ENCODE peak calls at places on chromosomes 3 and 15, in nine cellular contexts. One of them, this sample, is unnamed.

GRCh38 chr3:42501681-42502428 is 588 bp upstream of the VIPR1 start:
- DNase-seq in GM12865: peak
- DNase-seq in cardiac muscle cell: peak
- DNase-seq in GM13977: peak
- DNase-seq in LNCaP clone FGC: no peak
- DNase-seq in stimulated activated CD4-positive, alpha-beta T cell treated with anti-CD3 and anti-CD28 coated beads, TNF-alpha, amount 100 ng/mL, for 24 hours: no peak
- DNase-seq in HTR-8/SVneo: peak
- DNase-seq in HFFc6: no peak
- DNase-seq in endothelial cell: peak
- DNase-seq in this sample: no peak

GRCh38 chr3:151219056-151219455 is 16.0 kb upstream of the GPR171 start:
- DNase-seq in GM12865: no peak
- DNase-seq in cardiac muscle cell: peak
- DNase-seq in GM13977: no peak
- DNase-seq in LNCaP clone FGC: no peak
- DNase-seq in stimulated activated CD4-positive, alpha-beta T cell treated with anti-CD3 and anti-CD28 coated beads, TNF-alpha, amount 100 ng/mL, for 24 hours: no peak
- DNase-seq in HTR-8/SVneo: no peak
- DNase-seq in HFFc6: peak
- DNase-seq in endothelial cell: no peak
- DNase-seq in this sample: no peak

GRCh38 chr3:68919000-68919399 is 13.3 kb downstream of the TAFA4 start:
- DNase-seq in GM12865: peak
- DNase-seq in cardiac muscle cell: peak
- DNase-seq in GM13977: no peak
- DNase-seq in LNCaP clone FGC: no peak
- DNase-seq in stimulated activated CD4-positive, alpha-beta T cell treated with anti-CD3 and anti-CD28 coated beads, TNF-alpha, amount 100 ng/mL, for 24 hours: no peak
- DNase-seq in HTR-8/SVneo: peak
- DNase-seq in HFFc6: peak
- DNase-seq in endothelial cell: peak
- DNase-seq in this sample: no peak

GRCh38 chr15:77860101-77860691 is 217.3 kb downstream of the TBC1D2B start:
- DNase-seq in GM12865: no peak
- DNase-seq in cardiac muscle cell: no peak
- DNase-seq in GM13977: no peak
- DNase-seq in LNCaP clone FGC: no peak
- DNase-seq in stimulated activated CD4-positive, alpha-beta T cell treated with anti-CD3 and anti-CD28 coated beads, TNF-alpha, amount 100 ng/mL, for 24 hours: no peak
- DNase-seq in HTR-8/SVneo: no peak
- DNase-seq in HFFc6: no peak
- DNase-seq in endothelial cell: no peak
- DNase-seq in this sample: no peak

GRCh38 chr3:16692486-16693378 is 87.5 kb upstream of the DAZL start:
- DNase-seq in GM12865: peak
- DNase-seq in cardiac muscle cell: no peak
- DNase-seq in GM13977: no peak
- DNase-seq in LNCaP clone FGC: no peak
- DNase-seq in stimulated activated CD4-positive, alpha-beta T cell treated with anti-CD3 and anti-CD28 coated beads, TNF-alpha, amount 100 ng/mL, for 24 hours: no peak
- DNase-seq in HTR-8/SVneo: no peak
- DNase-seq in HFFc6: no peak
- DNase-seq in endothelial cell: no peak
- DNase-seq in this sample: no peak

GRCh38 chr3:27216955-27217552 is 152.1 kb downstream of the NEK10 start:
- DNase-seq in GM12865: no peak
- DNase-seq in cardiac muscle cell: peak
- DNase-seq in GM13977: no peak
- DNase-seq in LNCaP clone FGC: no peak
- DNase-seq in stimulated activated CD4-positive, alpha-beta T cell treated with anti-CD3 and anti-CD28 coated beads, TNF-alpha, amount 100 ng/mL, for 24 hours: no peak
- DNase-seq in HTR-8/SVneo: peak
- DNase-seq in HFFc6: peak
- DNase-seq in endothelial cell: no peak
- DNase-seq in this sample: no peak

GRCh38 chr3:5709704-5710103 is 522.2 kb downstream of the EDEM1 start:
- DNase-seq in GM12865: no peak
- DNase-seq in cardiac muscle cell: no peak
- DNase-seq in GM13977: no peak
- DNase-seq in LNCaP clone FGC: no peak
- DNase-seq in stimulated activated CD4-positive, alpha-beta T cell treated with anti-CD3 and anti-CD28 coated beads, TNF-alpha, amount 100 ng/mL, for 24 hours: no peak
- DNase-seq in HTR-8/SVneo: no peak
- DNase-seq in HFFc6: no peak
- DNase-seq in endothelial cell: no peak
- DNase-seq in this sample: peak

GRCh38 chr3:186821429-186822367 is 15.4 kb upstream of the RFC4 start:
- DNase-seq in GM12865: peak
- DNase-seq in cardiac muscle cell: peak
- DNase-seq in GM13977: peak
- DNase-seq in LNCaP clone FGC: no peak
- DNase-seq in stimulated activated CD4-positive, alpha-beta T cell treated with anti-CD3 and anti-CD28 coated beads, TNF-alpha, amount 100 ng/mL, for 24 hours: no peak
- DNase-seq in HTR-8/SVneo: peak
- DNase-seq in HFFc6: peak
- DNase-seq in endothelial cell: peak
- DNase-seq in this sample: no peak

GRCh38 chr15:90018216-90018831 is 17.2 kb downstream of the ZNF710 start:
- DNase-seq in GM12865: no peak
- DNase-seq in cardiac muscle cell: no peak
- DNase-seq in GM13977: no peak
- DNase-seq in LNCaP clone FGC: no peak
- DNase-seq in stimulated activated CD4-positive, alpha-beta T cell treated with anti-CD3 and anti-CD28 coated beads, TNF-alpha, amount 100 ng/mL, for 24 hours: no peak
- DNase-seq in HTR-8/SVneo: no peak
- DNase-seq in HFFc6: no peak
- DNase-seq in endothelial cell: no peak
- DNase-seq in this sample: no peak

GRCh38 chr3:138946554-138947302 is at the start of the genes FOXL2 and FOXL2NB:
- DNase-seq in GM12865: no peak
- DNase-seq in cardiac muscle cell: peak
- DNase-seq in GM13977: no peak
- DNase-seq in LNCaP clone FGC: no peak
- DNase-seq in stimulated activated CD4-positive, alpha-beta T cell treated with anti-CD3 and anti-CD28 coated beads, TNF-alpha, amount 100 ng/mL, for 24 hours: no peak
- DNase-seq in HTR-8/SVneo: no peak
- DNase-seq in HFFc6: peak
- DNase-seq in endothelial cell: peak
- DNase-seq in this sample: no peak

GRCh38 chr3:71680588-71680987 is 44.6 kb downstream of the EIF4E3 start:
- DNase-seq in GM12865: no peak
- DNase-seq in cardiac muscle cell: peak
- DNase-seq in GM13977: no peak
- DNase-seq in LNCaP clone FGC: no peak
- DNase-seq in stimulated activated CD4-positive, alpha-beta T cell treated with anti-CD3 and anti-CD28 coated beads, TNF-alpha, amount 100 ng/mL, for 24 hours: no peak
- DNase-seq in HTR-8/SVneo: peak
- DNase-seq in HFFc6: peak
- DNase-seq in endothelial cell: no peak
- DNase-seq in this sample: no peak

GRCh38 chr3:94225176-94225742 is 162.4 kb downstream of the NSUN3 start:
- DNase-seq in GM12865: no peak
- DNase-seq in cardiac muscle cell: no peak
- DNase-seq in GM13977: no peak
- DNase-seq in LNCaP clone FGC: peak
- DNase-seq in stimulated activated CD4-positive, alpha-beta T cell treated with anti-CD3 and anti-CD28 coated beads, TNF-alpha, amount 100 ng/mL, for 24 hours: no peak
- DNase-seq in HTR-8/SVneo: no peak
- DNase-seq in HFFc6: peak
- DNase-seq in endothelial cell: no peak
- DNase-seq in this sample: no peak

GRCh38 chr3:57370331-57370730 is 77.8 kb upstream of the ASB14 start:
- DNase-seq in GM12865: no peak
- DNase-seq in cardiac muscle cell: no peak
- DNase-seq in GM13977: no peak
- DNase-seq in LNCaP clone FGC: no peak
- DNase-seq in stimulated activated CD4-positive, alpha-beta T cell treated with anti-CD3 and anti-CD28 coated beads, TNF-alpha, amount 100 ng/mL, for 24 hours: no peak
- DNase-seq in HTR-8/SVneo: no peak
- DNase-seq in HFFc6: no peak
- DNase-seq in endothelial cell: no peak
- DNase-seq in this sample: no peak

GRCh38 chr15:73010154-73011152 is 41.8 kb upstream of the NEO1 start:
- DNase-seq in GM12865: no peak
- DNase-seq in cardiac muscle cell: no peak
- DNase-seq in GM13977: no peak
- DNase-seq in LNCaP clone FGC: no peak
- DNase-seq in stimulated activated CD4-positive, alpha-beta T cell treated with anti-CD3 and anti-CD28 coated beads, TNF-alpha, amount 100 ng/mL, for 24 hours: no peak
- DNase-seq in HTR-8/SVneo: no peak
- DNase-seq in HFFc6: no peak
- DNase-seq in endothelial cell: no peak
- DNase-seq in this sample: no peak

GRCh38 chr15:76987896-76988860 is 6.7 kb upstream of the PSTPIP1 start:
- DNase-seq in GM12865: peak
- DNase-seq in cardiac muscle cell: no peak
- DNase-seq in GM13977: peak
- DNase-seq in LNCaP clone FGC: no peak
- DNase-seq in stimulated activated CD4-positive, alpha-beta T cell treated with anti-CD3 and anti-CD28 coated beads, TNF-alpha, amount 100 ng/mL, for 24 hours: peak
- DNase-seq in HTR-8/SVneo: no peak
- DNase-seq in HFFc6: no peak
- DNase-seq in endothelial cell: no peak
- DNase-seq in this sample: no peak

GRCh38 chr3:71707600-71707999 is 17.6 kb downstream of the EIF4E3 start:
- DNase-seq in GM12865: no peak
- DNase-seq in cardiac muscle cell: peak
- DNase-seq in GM13977: no peak
- DNase-seq in LNCaP clone FGC: no peak
- DNase-seq in stimulated activated CD4-positive, alpha-beta T cell treated with anti-CD3 and anti-CD28 coated beads, TNF-alpha, amount 100 ng/mL, for 24 hours: no peak
- DNase-seq in HTR-8/SVneo: no peak
- DNase-seq in HFFc6: no peak
- DNase-seq in endothelial cell: no peak
- DNase-seq in this sample: no peak

GRCh38 chr3:150314248-150315027 is 93.7 kb upstream of the TSC22D2 start:
- DNase-seq in GM12865: no peak
- DNase-seq in cardiac muscle cell: peak
- DNase-seq in GM13977: no peak
- DNase-seq in LNCaP clone FGC: peak
- DNase-seq in stimulated activated CD4-positive, alpha-beta T cell treated with anti-CD3 and anti-CD28 coated beads, TNF-alpha, amount 100 ng/mL, for 24 hours: no peak
- DNase-seq in HTR-8/SVneo: no peak
- DNase-seq in HFFc6: no peak
- DNase-seq in endothelial cell: no peak
- DNase-seq in this sample: no peak

GRCh38 chr15:82624438-82624837 is 22.7 kb downstream of the CPEB1 start:
- DNase-seq in GM12865: no peak
- DNase-seq in cardiac muscle cell: no peak
- DNase-seq in GM13977: no peak
- DNase-seq in LNCaP clone FGC: peak
- DNase-seq in stimulated activated CD4-positive, alpha-beta T cell treated with anti-CD3 and anti-CD28 coated beads, TNF-alpha, amount 100 ng/mL, for 24 hours: no peak
- DNase-seq in HTR-8/SVneo: no peak
- DNase-seq in HFFc6: no peak
- DNase-seq in endothelial cell: no peak
- DNase-seq in this sample: no peak

GRCh38 chr3:17972889-17973558 is 230.6 kb upstream of the TBC1D5 start:
- DNase-seq in GM12865: no peak
- DNase-seq in cardiac muscle cell: no peak
- DNase-seq in GM13977: no peak
- DNase-seq in LNCaP clone FGC: no peak
- DNase-seq in stimulated activated CD4-positive, alpha-beta T cell treated with anti-CD3 and anti-CD28 coated beads, TNF-alpha, amount 100 ng/mL, for 24 hours: no peak
- DNase-seq in HTR-8/SVneo: no peak
- DNase-seq in HFFc6: no peak
- DNase-seq in endothelial cell: no peak
- DNase-seq in this sample: no peak

GRCh38 chr15:37873336-37873735 is 61.1 kb upstream of the TMCO5A start:
- DNase-seq in GM12865: no peak
- DNase-seq in cardiac muscle cell: peak
- DNase-seq in GM13977: no peak
- DNase-seq in LNCaP clone FGC: no peak
- DNase-seq in stimulated activated CD4-positive, alpha-beta T cell treated with anti-CD3 and anti-CD28 coated beads, TNF-alpha, amount 100 ng/mL, for 24 hours: no peak
- DNase-seq in HTR-8/SVneo: no peak
- DNase-seq in HFFc6: no peak
- DNase-seq in endothelial cell: no peak
- DNase-seq in this sample: no peak

GRCh38 chr15:61275901-61276300 is 46.8 kb upstream of the RORA start:
- DNase-seq in GM12865: no peak
- DNase-seq in cardiac muscle cell: no peak
- DNase-seq in GM13977: no peak
- DNase-seq in LNCaP clone FGC: no peak
- DNase-seq in stimulated activated CD4-positive, alpha-beta T cell treated with anti-CD3 and anti-CD28 coated beads, TNF-alpha, amount 100 ng/mL, for 24 hours: no peak
- DNase-seq in HTR-8/SVneo: no peak
- DNase-seq in HFFc6: no peak
- DNase-seq in endothelial cell: no peak
- DNase-seq in this sample: no peak

GRCh38 chr15:85828026-85828597 is 33.4 kb upstream of the KLHL25 start:
- DNase-seq in GM12865: no peak
- DNase-seq in cardiac muscle cell: no peak
- DNase-seq in GM13977: no peak
- DNase-seq in LNCaP clone FGC: no peak
- DNase-seq in stimulated activated CD4-positive, alpha-beta T cell treated with anti-CD3 and anti-CD28 coated beads, TNF-alpha, amount 100 ng/mL, for 24 hours: no peak
- DNase-seq in HTR-8/SVneo: no peak
- DNase-seq in HFFc6: no peak
- DNase-seq in endothelial cell: no peak
- DNase-seq in this sample: no peak

GRCh38 chr15:88518903-88519302 is 27.6 kb downstream of the DET1 start:
- DNase-seq in GM12865: no peak
- DNase-seq in cardiac muscle cell: no peak
- DNase-seq in GM13977: no peak
- DNase-seq in LNCaP clone FGC: no peak
- DNase-seq in stimulated activated CD4-positive, alpha-beta T cell treated with anti-CD3 and anti-CD28 coated beads, TNF-alpha, amount 100 ng/mL, for 24 hours: no peak
- DNase-seq in HTR-8/SVneo: no peak
- DNase-seq in HFFc6: no peak
- DNase-seq in endothelial cell: no peak
- DNase-seq in this sample: no peak

GRCh38 chr3:4828279-4829030 is 150.8 kb upstream of the BHLHE40 start:
- DNase-seq in GM12865: no peak
- DNase-seq in cardiac muscle cell: peak
- DNase-seq in GM13977: no peak
- DNase-seq in LNCaP clone FGC: no peak
- DNase-seq in stimulated activated CD4-positive, alpha-beta T cell treated with anti-CD3 and anti-CD28 coated beads, TNF-alpha, amount 100 ng/mL, for 24 hours: no peak
- DNase-seq in HTR-8/SVneo: no peak
- DNase-seq in HFFc6: peak
- DNase-seq in endothelial cell: no peak
- DNase-seq in this sample: no peak

GRCh38 chr3:146065573-146066006 is 95.4 kb downstream of the PLOD2 start:
- DNase-seq in GM12865: peak
- DNase-seq in cardiac muscle cell: peak
- DNase-seq in GM13977: no peak
- DNase-seq in LNCaP clone FGC: peak
- DNase-seq in stimulated activated CD4-positive, alpha-beta T cell treated with anti-CD3 and anti-CD28 coated beads, TNF-alpha, amount 100 ng/mL, for 24 hours: no peak
- DNase-seq in HTR-8/SVneo: no peak
- DNase-seq in HFFc6: peak
- DNase-seq in endothelial cell: peak
- DNase-seq in this sample: peak

GRCh38 chr3:45499529-45499928 is 95.0 kb upstream of the LIMD1 start:
- DNase-seq in GM12865: no peak
- DNase-seq in cardiac muscle cell: peak
- DNase-seq in GM13977: peak
- DNase-seq in LNCaP clone FGC: peak
- DNase-seq in stimulated activated CD4-positive, alpha-beta T cell treated with anti-CD3 and anti-CD28 coated beads, TNF-alpha, amount 100 ng/mL, for 24 hours: no peak
- DNase-seq in HTR-8/SVneo: no peak
- DNase-seq in HFFc6: peak
- DNase-seq in endothelial cell: no peak
- DNase-seq in this sample: no peak

GRCh38 chr15:99564221-99565030 is 1.4 kb upstream of the MEF2A start:
- DNase-seq in GM12865: peak
- DNase-seq in cardiac muscle cell: peak
- DNase-seq in GM13977: peak
- DNase-seq in LNCaP clone FGC: no peak
- DNase-seq in stimulated activated CD4-positive, alpha-beta T cell treated with anti-CD3 and anti-CD28 coated beads, TNF-alpha, amount 100 ng/mL, for 24 hours: no peak
- DNase-seq in HTR-8/SVneo: no peak
- DNase-seq in HFFc6: no peak
- DNase-seq in endothelial cell: peak
- DNase-seq in this sample: no peak